ENCODE peak calls at places on chromosomes 16 and 17, in five cellular contexts. H is pancreas; U is CD8-positive, alpha-beta T cell; X is T-helper 2 cell; I is progenitor cell of endocrine pancreas. R is an unnamed sample.

GRCh38 chr16:56226840-56227525 is 35.7 kb downstream of the GNAO1 start:
- DNase-seq in U (no peak), I (no peak), H (no peak), X (no peak), R (peak)

GRCh38 chr17:31581022-31581483 is 189.6 kb downstream of the RAB11FIP4 start:
- DNase-seq in U (no peak), H (peak), I (no peak), X (no peak), R (no peak)

GRCh38 chr17:66707051-66707450 is 127.9 kb upstream of the CACNG5 start:
- DNase-seq in I (no peak), H (no peak), X (no peak), U (no peak), R (no peak)

GRCh38 chr17:59001158-59001814 is 105.4 kb downstream of the TRIM37 start:
- DNase-seq in H (peak), I (no peak), U (peak), X (peak), R (peak)

GRCh38 chr16:56355221-56355620 is 70.1 kb downstream of the AMFR start:
- DNase-seq in X (no peak), I (no peak), U (no peak), H (no peak), R (peak)

GRCh38 chr17:37725601-37726146 is 19.2 kb downstream of the HNF1B start:
- DNase-seq in H (no peak), I (no peak), X (no peak), U (no peak), R (no peak)

GRCh38 chr17:68320943-68321557 is 29.8 kb downstream of the ARSG start:
- DNase-seq in I (no peak), U (no peak), X (no peak), H (no peak), R (no peak)

GRCh38 chr16:57530104-57530522 is 6.3 kb downstream of the CCDC102A start:
- DNase-seq in I (no peak), X (peak), U (peak), H (no peak), R (peak)

GRCh38 chr17:61561354-61561753 is 29.7 kb downstream of the NACA2 start:
- DNase-seq in H (no peak), I (no peak), X (no peak), U (no peak), R (no peak)

GRCh38 chr17:1147664-1148063 is 32.1 kb downstream of the ABR start:
- DNase-seq in U (no peak), H (peak), X (no peak), I (no peak), R (no peak)

GRCh38 chr16:85812811-85813700 is 13.6 kb downstream of the COX4I1 start:
- DNase-seq in X (no peak), I (no peak), U (no peak), H (no peak), R (no peak)

GRCh38 chr16:22763655-22764054 is 50.3 kb upstream of the HS3ST2 start:
- DNase-seq in H (no peak), I (no peak), X (no peak), U (no peak), R (no peak)

GRCh38 chr17:57113656-57114055 is 28.6 kb downstream of the AKAP1 start:
- DNase-seq in U (no peak), H (no peak), I (no peak), X (no peak), R (no peak)

GRCh38 chr16:31182391-31182790 is 2.5 kb downstream of the FUS start:
- DNase-seq in I (no peak), U (no peak), X (no peak), H (no peak), R (no peak)

GRCh38 chr17:418421-418751 is 65.8 kb upstream of the RPH3AL start:
- DNase-seq in X (no peak), I (no peak), H (no peak), U (peak), R (no peak)

GRCh38 chr16:8550728-8551387 is 39.5 kb downstream of the TMEM114 start:
- DNase-seq in X (no peak), H (no peak), U (no peak), I (no peak), R (no peak)

GRCh38 chr17:40533896-40534295 is 31.4 kb downstream of the CCR7 start:
- DNase-seq in X (no peak), H (no peak), U (no peak), I (no peak), R (no peak)

GRCh38 chr17:50047083-50047482 is 8.8 kb upstream of the ITGA3 start:
- DNase-seq in I (no peak), U (no peak), X (no peak), H (no peak), R (no peak)

GRCh38 chr17:82973456-82974135 is 105.8 kb upstream of the METRNL start:
- DNase-seq in I (no peak), U (no peak), X (no peak), H (no peak), R (no peak)

GRCh38 chr16:67661101-67661661 is 421 bp downstream of the PARD6A start:
- DNase-seq in U (peak), H (peak), X (no peak), I (no peak), R (no peak)

GRCh38 chr17:6969323-6969726 is 26.5 kb upstream of the ALOX12 start:
- DNase-seq in I (no peak), H (no peak), X (no peak), U (no peak), R (no peak)

GRCh38 chr17:28982191-28982793 is 23.5 kb downstream of the SEZ6 start:
- DNase-seq in I (no peak), U (peak), H (no peak), X (no peak), R (peak)

GRCh38 chr17:51147641-51148040 is 5.7 kb upstream of the NME1 start:
- DNase-seq in U (no peak), H (no peak), X (no peak), I (no peak), R (no peak)

GRCh38 chr16:55476625-55477533 is 2.1 kb upstream of the MMP2 start:
- DNase-seq in H (no peak), I (no peak), U (no peak), X (no peak), R (no peak)